ENCODE peak calls at places on chromosomes 11 and 22, in six cellular contexts. N, V, O, D, R and H are unnamed samples.

GRCh38 chr11:132866783-132867545 is 665.3 kb downstream of the OPCML start:
- DNase-seq in D (no peak), R (no peak), O (no peak), N (no peak), V (peak; percentile 66), H (no peak)

GRCh38 chr11:128709402-128709801 is 15.5 kb downstream of the FLI1 start:
- DNase-seq in V (peak; percentile 98), N (no peak), R (no peak), D (no peak), O (no peak), H (no peak)

GRCh38 chr22:45977003-45977395 is at the start of gene WNT7B:
- DNase-seq in V (no peak), R (no peak), D (no peak), N (no peak), O (no peak), H (no peak)

GRCh38 chr22:42127606-42128005 is 3.0 kb downstream of the CYP2D6 start:
- DNase-seq in N (no peak), D (peak; percentile 56), V (no peak), R (no peak), O (no peak), H (no peak)

GRCh38 chr22:20776624-20777405 is 2.9 kb downstream of the SERPIND1 start:
- DNase-seq in D (no peak), V (no peak), R (no peak), N (no peak), O (no peak), H (no peak)

GRCh38 chr11:124657922-124658321 is 15.6 kb downstream of the SIAE start:
- DNase-seq in D (no peak), O (no peak), V (no peak), R (no peak), N (no peak), H (no peak)

GRCh38 chr11:10066441-10066840 is 227.6 kb downstream of the SBF2 start:
- DNase-seq in N (no peak), O (no peak), V (no peak), R (no peak), D (no peak), H (no peak)

GRCh38 chr11:34840736-34841386 is 75.3 kb downstream of the APIP start:
- DNase-seq in D (no peak), N (peak; percentile 67), V (no peak), O (no peak), R (no peak), H (peak; percentile 30)

GRCh38 chr11:65492637-65493366 is 6.0 kb upstream of the MALAT1 start:
- DNase-seq in R (peak; percentile 89), V (peak; percentile 81), O (peak; percentile 89), D (peak; percentile 93), N (peak; percentile 57), H (peak; percentile 59)

GRCh38 chr11:16001899-16002426 is 354.4 kb downstream of the SOX6 start:
- DNase-seq in R (no peak), V (peak; percentile 49), D (no peak), N (no peak), O (no peak), H (peak; percentile 59)

GRCh38 chr11:62345862-62346261 is 8.6 kb downstream of the ASRGL1 start:
- DNase-seq in N (no peak), V (no peak), O (no peak), R (no peak), D (no peak), H (no peak)

GRCh38 chr11:64854534-64855502 is 10.4 kb upstream of the CDC42BPG start:
- DNase-seq in N (no peak), O (peak; percentile 79), D (peak; percentile 95), V (peak; percentile 86), R (peak; percentile 72), H (peak; percentile 82)

GRCh38 chr11:33044281-33044680 is 4.9 kb downstream of the TCP11L1 start:
- DNase-seq in R (no peak), D (no peak), N (no peak), O (no peak), V (no peak), H (no peak)

GRCh38 chr22:44363214-44363979 is 50.6 kb upstream of the SHISAL1 start:
- DNase-seq in N (no peak), D (peak; percentile 93), R (no peak), O (peak; percentile 92), V (peak; percentile 92), H (peak; percentile 61)

GRCh38 chr11:94926698-94927237 is 46.6 kb downstream of the CWC15 start:
- DNase-seq in N (no peak), V (peak; percentile 93), D (peak; percentile 89), R (peak; percentile 44), O (peak; percentile 87), H (peak; percentile 80)

GRCh38 chr11:94928146-94928995 is 45.0 kb downstream of the CWC15 start:
- DNase-seq in D (no peak), O (no peak), N (no peak), R (no peak), V (no peak), H (no peak)

GRCh38 chr11:94925422-94926270 is 47.7 kb downstream of the CWC15 start:
- DNase-seq in D (no peak), O (no peak), N (no peak), V (no peak), R (no peak), H (no peak)

GRCh38 chr11:94924074-94925031 is 49.0 kb downstream of the CWC15 start:
- DNase-seq in O (no peak), R (no peak), N (peak; percentile 32), D (no peak), V (no peak), H (no peak)

GRCh38 chr11:94926271-94926625 is 47.1 kb downstream of the CWC15 start:
- DNase-seq in R (no peak), D (no peak), N (no peak), O (no peak), V (no peak), H (peak; percentile 28)
- H3K27ac ChIP-seq in R (peak overlapping the region; percentile 55), D (peak overlapping the region; percentile 50), N (no peak overlapping the region), O (peak overlapping the region; percentile 86), V (peak overlapping the region; percentile 79), H (no peak overlapping the region)

GRCh38 chr22:21824439-21824912 is 43.0 kb downstream of the MAPK1 start:
- DNase-seq in O (no peak), V (no peak), N (no peak), R (no peak), D (no peak), H (no peak)
- H3K27ac ChIP-seq in O (peak overlapping the region; percentile 9), V (no peak overlapping the region), N (no peak overlapping the region), R (no peak overlapping the region), D (no peak overlapping the region), H (no peak overlapping the region)

DNA sequence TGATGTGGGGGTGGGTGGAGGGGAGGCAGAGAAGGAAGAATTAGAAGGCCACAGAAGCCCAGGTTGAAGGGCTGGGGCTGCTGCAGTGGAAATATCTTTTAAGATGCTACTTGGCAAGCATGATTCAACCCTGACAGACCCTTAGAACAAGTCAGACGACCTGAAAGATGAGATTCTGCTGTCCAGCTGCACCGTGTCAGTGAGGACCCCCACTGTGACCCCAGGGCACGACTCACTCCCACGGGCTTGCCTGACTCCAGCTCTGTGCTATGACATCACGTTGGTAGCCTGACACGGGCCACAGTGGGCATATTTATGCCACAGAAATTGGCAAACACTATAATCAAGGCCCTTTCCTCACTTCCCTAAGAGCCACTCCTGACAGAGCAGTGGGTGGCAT is 36.1 kb downstream of the LRFN4 start:
- DNase-seq in R (no peak), O (no peak), D (no peak), N (no peak), V (no peak), H (no peak)
- H3K27ac ChIP-seq in R (peak overlapping the region; percentile 77), O (no peak overlapping the region), D (no peak overlapping the region), N (no peak overlapping the region), V (no peak overlapping the region), H (no peak overlapping the region)

GRCh38 chr22:38759005-38759404 is 3.2 kb upstream of the SUN2 start:
- DNase-seq in V (no peak), R (no peak), O (no peak), N (no peak), D (no peak), H (no peak)
- H3K27ac ChIP-seq in V (no peak overlapping the region), R (no peak overlapping the region), O (no peak overlapping the region), N (no peak overlapping the region), D (no peak overlapping the region), H (no peak overlapping the region)

DNA sequence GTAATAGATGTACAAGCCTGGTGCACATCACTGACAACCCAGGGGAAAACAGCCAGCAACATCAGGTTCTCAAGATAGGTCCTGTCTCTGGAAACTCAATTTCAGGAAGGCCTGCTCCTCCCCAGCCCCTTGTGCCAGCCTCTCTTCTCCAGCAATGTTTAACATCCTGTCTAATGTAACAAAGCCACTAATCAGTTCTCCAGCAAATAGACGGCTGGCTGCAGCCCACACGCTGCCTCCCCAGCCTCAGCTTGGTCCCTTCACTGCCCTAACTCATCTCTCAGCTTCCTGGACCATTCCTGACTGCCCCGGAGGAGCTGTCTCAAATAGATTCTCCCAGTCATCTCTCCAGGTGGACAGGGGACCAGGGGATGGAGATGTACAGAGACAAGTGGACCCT is 37.8 kb downstream of the RPL27A start:
- DNase-seq in N (no peak), O (no peak), R (no peak), D (no peak), V (no peak), H (no peak)
- H3K27ac ChIP-seq in N (no peak overlapping the region), O (peak overlapping the region; percentile 85), R (peak overlapping the region; percentile 69), D (peak overlapping the region; percentile 81), V (no peak overlapping the region), H (peak overlapping the region; percentile 54)

GRCh38 chr11:43925063-43925931 is 17.1 kb upstream of the C11orf96 start:
- DNase-seq in O (no peak), R (no peak), N (no peak), V (no peak), D (no peak), H (no peak)

GRCh38 chr11:43923327-43924111 is 18.9 kb upstream of the C11orf96 start:
- DNase-seq in R (peak; percentile 40), O (peak; percentile 49), N (no peak), D (no peak), V (peak; percentile 73), H (no peak)

GRCh38 chr11:43925932-43926505 is 16.4 kb upstream of the C11orf96 start:
- DNase-seq in V (no peak), D (no peak), N (no peak), O (no peak), R (no peak), H (no peak)

GRCh38 chr11:43922974-43923326 is 19.5 kb upstream of the C11orf96 start:
- DNase-seq in D (no peak), V (no peak), N (no peak), O (no peak), R (no peak), H (no peak)

DNA sequence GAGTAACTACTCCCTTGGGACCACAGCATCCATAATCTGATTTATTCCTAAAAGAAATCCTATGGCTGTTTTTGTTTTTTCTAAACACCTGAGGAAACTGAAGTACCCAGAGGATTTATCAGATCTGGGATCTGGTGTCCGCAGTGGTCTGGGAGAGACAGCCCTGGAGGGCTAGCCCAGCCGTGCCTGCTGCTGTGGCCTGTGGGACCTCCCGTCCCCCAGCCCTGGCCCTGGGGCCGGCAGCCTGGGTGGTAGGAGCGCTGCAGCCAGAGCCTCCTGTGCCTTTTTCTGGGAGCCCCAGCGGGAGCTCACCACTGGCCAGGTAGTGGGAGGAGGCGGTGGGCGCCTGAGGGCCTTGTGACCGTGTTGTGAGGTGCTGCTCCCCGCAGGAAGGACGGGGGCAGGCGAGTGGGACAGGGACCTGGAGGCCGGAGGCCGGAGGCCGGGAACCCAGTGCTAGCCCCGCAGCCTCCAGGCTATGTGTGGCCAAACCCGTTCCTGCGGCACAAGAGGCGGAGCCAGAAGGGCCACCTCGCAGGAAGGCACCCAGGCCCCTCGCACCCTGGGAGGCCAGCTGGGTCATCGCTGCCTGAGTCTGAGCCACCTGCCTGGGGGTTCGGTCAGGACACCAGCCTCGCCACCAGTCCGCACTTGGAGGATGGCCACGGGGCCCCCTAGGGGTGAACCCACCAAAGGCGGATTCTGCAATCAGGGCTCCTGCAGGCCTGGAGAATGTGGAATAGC is 18.2 kb upstream of the C11orf96 start:
- DNase-seq in D (no peak), N (no peak), R (no peak), O (no peak), V (no peak), H (no peak)
- H3K27ac ChIP-seq in D (peak overlapping the region; percentile 72), N (no peak overlapping the region), R (peak overlapping the region; percentile 93), O (peak overlapping the region; percentile 84), V (peak overlapping the region; percentile 78), H (no peak overlapping the region)